ENCODE peak calls at places on chromosome 18, in seven cellular contexts. X, C, K, F, H, J and G are unnamed samples.

GRCh38 chr18:62332964-62333695 is 8.0 kb downstream of the TNFRSF11A start:
- DNase-seq in J (no peak), K (no peak), C (no peak), H (no peak), X (no peak), F (no peak), G (no peak)

GRCh38 chr18:48715651-48716354 is 177.0 kb downstream of the CTIF start:
- DNase-seq in H (no peak), F (peak; percentile 76), K (peak; percentile 78), X (peak; percentile 61), C (no peak), J (peak; percentile 69), G (no peak)

GRCh38 chr18:57150828-57151227 is 3.9 kb downstream of the BOD1L2 start:
- DNase-seq in H (peak; percentile 7), C (no peak), J (no peak), K (no peak), F (no peak), X (no peak), G (no peak)

GRCh38 chr18:23401400-23402347 is 51.4 kb upstream of the RIOK3 start:
- DNase-seq in F (peak; percentile 80), H (no peak), K (no peak), J (no peak), X (peak; percentile 51), C (peak; percentile 88), G (no peak)

GRCh38 chr18:69383191-69383590 is 17.5 kb upstream of the DOK6 start:
- DNase-seq in H (no peak), J (peak; percentile 66), X (no peak), C (peak; percentile 2), F (no peak), K (no peak), G (no peak)

GRCh38 chr18:8162797-8163196 is 446.4 kb upstream of the RAB12 start:
- DNase-seq in C (no peak), X (no peak), F (no peak), J (no peak), H (no peak), K (no peak), G (no peak)

GRCh38 chr18:74493689-74494088 is 2.5 kb upstream of the CNDP2 start:
- DNase-seq in J (peak; percentile 40), X (peak; percentile 62), K (no peak), F (no peak), H (no peak), C (peak; percentile 65), G (no peak)

GRCh38 chr18:23228102-23229051 is 93.1 kb downstream of the CABLES1 start:
- DNase-seq in X (no peak), K (no peak), H (no peak), C (peak; percentile 55), J (peak; percentile 68), F (no peak), G (no peak)

GRCh38 chr18:70279470-70279869 is 9.4 kb upstream of the SOCS6 start:
- DNase-seq in H (no peak), X (no peak), F (no peak), K (no peak), J (no peak), C (no peak), G (no peak)

GRCh38 chr18:34120294-34120693 is 104.4 kb downstream of the NOL4 start:
- DNase-seq in F (no peak), X (no peak), J (peak; percentile 4), K (no peak), H (no peak), C (no peak), G (no peak)

GRCh38 chr18:27787543-27787942 is 389.4 kb downstream of the CDH2 start:
- DNase-seq in X (no peak), J (no peak), H (no peak), C (no peak), F (no peak), K (no peak), G (no peak)

GRCh38 chr18:46402396-46402795 is 254.6 kb downstream of the LOXHD1 start:
- DNase-seq in F (no peak), X (no peak), H (no peak), K (no peak), C (peak; percentile 16), J (peak; percentile 45), G (no peak)

GRCh38 chr18:23203891-23204432 is 68.7 kb downstream of the CABLES1 start:
- DNase-seq in K (peak; percentile 4), F (no peak), H (no peak), J (no peak), X (no peak), C (no peak), G (no peak)

GRCh38 chr18:34158881-34159690 is 65.6 kb downstream of the NOL4 start:
- DNase-seq in H (peak; percentile 74), C (peak; percentile 34), F (peak; percentile 74), K (peak; percentile 31), X (peak; percentile 17), J (peak; percentile 10), G (no peak)

GRCh38 chr18:53796042-53796729 is 428.3 kb downstream of the MBD2 start:
- DNase-seq in K (no peak), H (no peak), J (peak; percentile 96), F (no peak), X (peak; percentile 36), C (peak; percentile 61), G (no peak)

DNA sequence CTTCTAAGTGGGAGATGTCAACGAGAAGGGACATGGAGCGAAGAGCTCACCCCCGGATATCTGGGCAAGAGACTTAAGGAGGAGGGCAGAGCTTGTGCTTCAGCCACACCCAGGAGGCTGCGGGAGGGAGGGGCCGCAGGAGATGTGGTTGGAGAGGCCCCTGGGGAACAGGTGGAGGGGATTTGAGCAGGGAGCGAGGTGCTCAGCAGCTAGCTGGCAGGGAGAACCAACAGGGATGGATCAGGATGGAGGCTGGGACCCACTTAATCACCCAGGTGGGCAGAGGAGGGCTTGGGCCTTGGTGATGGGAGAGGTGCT is 78.3 kb downstream of the MBP start:
- DNase-seq in K (no peak), X (no peak), C (no peak), F (peak; percentile 89), J (no peak), H (no peak), G (no peak)
- H3K4me1 ChIP-seq in K (peaks cover 29% of the 10 kb centered on the region), X (peaks cover 9% of the 10 kb centered on the region), C (peaks cover 30% of the 10 kb centered on the region), F (peaks cover 93% of the 10 kb centered on the region), J (peaks cover 17% of the 10 kb centered on the region), H (peaks cover 15% of the 10 kb centered on the region), G (peaks cover 26% of the 10 kb centered on the region)

GRCh38 chr18:26655614-26656400 is 107.5 kb upstream of the KCTD1 start:
- DNase-seq in C (peak; percentile 49), H (no peak), K (peak; percentile 58), J (peak; percentile 75), F (no peak), X (peak; percentile 48), G (no peak)
- H3K27ac ChIP-seq in C (peak overlapping the region; percentile 36), H (no peak overlapping the region), K (peak overlapping the region; percentile 71), J (no peak overlapping the region), F (peak overlapping the region; percentile 45), X (peak overlapping the region; percentile 55), G (peak overlapping the region; percentile 80)

DNA sequence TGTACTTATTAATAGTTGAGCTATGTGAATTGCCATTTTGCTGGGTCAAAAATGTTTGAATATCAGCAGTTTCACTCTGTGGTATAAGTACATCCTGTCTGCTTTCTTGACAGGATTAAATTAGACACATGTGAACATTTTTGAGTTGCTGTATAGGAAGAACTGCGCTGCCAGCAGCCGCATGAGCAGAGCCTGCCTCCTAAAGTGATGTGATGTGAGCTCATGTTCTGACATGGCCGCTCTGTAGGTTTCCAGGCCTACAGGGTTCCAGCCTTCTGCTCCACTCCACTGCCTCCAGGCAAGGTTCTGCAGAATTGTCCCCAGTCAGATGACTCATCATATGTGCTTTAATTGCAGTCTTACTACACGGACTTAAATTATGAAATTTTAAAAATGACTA is 119.7 kb upstream of the NFATC1 start:
- DNase-seq in K (no peak), C (peak; percentile 2), F (no peak), H (no peak), J (peak; percentile 23), X (no peak), G (no peak)
- H3K4me1 ChIP-seq in K (no peaks in the 10 kb centered on the region), C (peaks cover 3% of the 10 kb centered on the region), F (peaks cover 20% of the 10 kb centered on the region), H (peaks cover 2% of the 10 kb centered on the region), J (no peaks in the 10 kb centered on the region), X (no peaks in the 10 kb centered on the region), G (no peaks in the 10 kb centered on the region)

DNA sequence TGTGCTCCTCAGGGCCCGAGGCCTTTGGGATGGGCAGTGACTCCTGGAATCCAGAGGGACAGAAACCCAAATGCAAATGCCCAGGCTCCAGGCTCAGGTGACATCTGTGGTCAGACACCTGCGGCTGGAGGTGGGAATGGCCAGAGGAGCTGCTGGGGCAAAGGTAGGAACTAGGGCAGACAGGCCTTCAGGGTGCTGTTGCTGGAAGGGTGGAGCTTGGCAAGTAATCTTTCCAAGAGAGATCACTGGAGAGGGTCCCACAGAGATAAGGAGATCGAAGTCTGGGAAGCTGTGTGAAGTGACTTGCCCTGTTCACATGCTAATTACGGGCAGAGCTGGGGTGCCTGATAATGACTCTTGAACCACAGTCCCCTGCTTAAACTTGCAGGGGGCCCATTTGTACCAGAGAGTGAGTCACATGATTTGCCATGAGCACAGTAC is 82.4 kb downstream of the ACAA2 start:
- DNase-seq in F (no peak), C (no peak), K (no peak), J (no peak), H (no peak), X (no peak), G (no peak)
- H3K27ac ChIP-seq in F (no peak overlapping the region), C (no peak overlapping the region), K (no peak overlapping the region), J (no peak overlapping the region), H (no peak overlapping the region), X (no peak overlapping the region), G (no peak overlapping the region)

GRCh38 chr18:32429427-32429826 is 41.3 kb downstream of the GAREM1 start:
- DNase-seq in H (no peak), F (no peak), J (no peak), K (no peak), C (no peak), X (no peak), G (no peak)
- H3K4me1 ChIP-seq in H (no peaks in the 10 kb centered on the region), F (no peaks in the 10 kb centered on the region), J (peaks cover 21% of the 10 kb centered on the region), K (no peaks in the 10 kb centered on the region), C (peaks cover 2% of the 10 kb centered on the region), X (no peaks in the 10 kb centered on the region), G (peaks cover 18% of the 10 kb centered on the region)

GRCh38 chr18:12313530-12314245 is 5.6 kb downstream of the TUBB6 start:
- DNase-seq in X (no peak), F (no peak), C (no peak), K (no peak), J (peak; percentile 51), H (no peak), G (no peak)
- H3K27ac ChIP-seq in X (no peak overlapping the region), F (no peak overlapping the region), C (no peak overlapping the region), K (no peak overlapping the region), J (peak overlapping the region; percentile 98), H (no peak overlapping the region), G (peak overlapping the region; percentile 60)